ENCODE peak calls at places on chromosomes 4 and X, in ten cellular contexts. One of them, this sample, is unnamed.

GRCh38 chr4:186936496-186937375 is 213.1 kb upstream of the FAT1 start:
- DNase-seq in stomach: no peak
- DNase-seq in GM12878: no peak
- DNase-seq in suprapubic skin: no peak
- DNase-seq in tibial nerve: no peak
- DNase-seq in esophagus muscularis mucosa: no peak
- DNase-seq in SK-N-SH: no peak
- DNase-seq in A549: peak
- DNase-seq in ovary: no peak
- DNase-seq in K562: no peak
- DNase-seq in this sample: no peak

GRCh38 chr4:54082168-54082567 is 17.8 kb upstream of the CHIC2 start:
- DNase-seq in suprapubic skin: no peak
- DNase-seq in SK-N-SH: no peak
- DNase-seq in ovary: no peak
- DNase-seq in A549: peak
- DNase-seq in tibial nerve: no peak
- DNase-seq in GM12878: no peak
- DNase-seq in K562: no peak
- DNase-seq in stomach: peak
- DNase-seq in esophagus muscularis mucosa: no peak
- DNase-seq in this sample: peak

GRCh38 chr4:47071863-47072441 is 40.6 kb downstream of the GABRB1 start:
- DNase-seq in GM12878: no peak
- DNase-seq in stomach: no peak
- DNase-seq in ovary: no peak
- DNase-seq in tibial nerve: no peak
- DNase-seq in esophagus muscularis mucosa: no peak
- DNase-seq in suprapubic skin: no peak
- DNase-seq in SK-N-SH: no peak
- DNase-seq in K562: no peak
- DNase-seq in A549: no peak
- DNase-seq in this sample: no peak

GRCh38 chrX:37542791-37543190 is 28.7 kb upstream of the LANCL3 start:
- DNase-seq in K562: no peak
- DNase-seq in esophagus muscularis mucosa: no peak
- DNase-seq in SK-N-SH: no peak
- DNase-seq in GM12878: no peak
- DNase-seq in ovary: no peak
- DNase-seq in A549: no peak
- DNase-seq in tibial nerve: no peak
- DNase-seq in stomach: no peak
- DNase-seq in suprapubic skin: no peak
- DNase-seq in this sample: no peak

GRCh38 chrX:70134116-70134477 is 850 bp downstream of the IGBP1 start:
- DNase-seq in stomach: no peak
- DNase-seq in GM12878: no peak
- DNase-seq in suprapubic skin: no peak
- DNase-seq in SK-N-SH: no peak
- DNase-seq in A549: no peak
- DNase-seq in tibial nerve: no peak
- DNase-seq in ovary: no peak
- DNase-seq in esophagus muscularis mucosa: no peak
- DNase-seq in K562: peak
- DNase-seq in this sample: peak

GRCh38 chr4:24103434-24104168 is 213.8 kb upstream of the PPARGC1A start:
- DNase-seq in stomach: no peak
- DNase-seq in SK-N-SH: no peak
- DNase-seq in K562: no peak
- DNase-seq in GM12878: no peak
- DNase-seq in tibial nerve: no peak
- DNase-seq in esophagus muscularis mucosa: no peak
- DNase-seq in A549: no peak
- DNase-seq in suprapubic skin: no peak
- DNase-seq in ovary: no peak
- DNase-seq in this sample: no peak

GRCh38 chr4:169064281-169064680 is 54.2 kb upstream of the CBR4 start:
- DNase-seq in ovary: no peak
- DNase-seq in tibial nerve: no peak
- DNase-seq in stomach: no peak
- DNase-seq in K562: no peak
- DNase-seq in A549: no peak
- DNase-seq in suprapubic skin: no peak
- DNase-seq in SK-N-SH: no peak
- DNase-seq in GM12878: no peak
- DNase-seq in esophagus muscularis mucosa: no peak
- DNase-seq in this sample: no peak

GRCh38 chr4:59180161-59180560 is 2020.0 kb upstream of the ADGRL3 start:
- DNase-seq in SK-N-SH: no peak
- DNase-seq in tibial nerve: no peak
- DNase-seq in GM12878: no peak
- DNase-seq in A549: no peak
- DNase-seq in ovary: no peak
- DNase-seq in suprapubic skin: no peak
- DNase-seq in esophagus muscularis mucosa: no peak
- DNase-seq in K562: no peak
- DNase-seq in stomach: no peak
- DNase-seq in this sample: no peak

GRCh38 chr4:105859233-105859632 is 36.0 kb upstream of the NPNT start:
- DNase-seq in suprapubic skin: no peak
- DNase-seq in ovary: no peak
- DNase-seq in K562: no peak
- DNase-seq in esophagus muscularis mucosa: no peak
- DNase-seq in SK-N-SH: no peak
- DNase-seq in tibial nerve: no peak
- DNase-seq in stomach: no peak
- DNase-seq in GM12878: peak
- DNase-seq in A549: peak
- DNase-seq in this sample: no peak

GRCh38 chrX:123274796-123275195 is 90.7 kb downstream of the GRIA3 start:
- DNase-seq in tibial nerve: no peak
- DNase-seq in ovary: no peak
- DNase-seq in suprapubic skin: no peak
- DNase-seq in GM12878: no peak
- DNase-seq in A549: no peak
- DNase-seq in SK-N-SH: no peak
- DNase-seq in esophagus muscularis mucosa: no peak
- DNase-seq in stomach: no peak
- DNase-seq in K562: no peak
- DNase-seq in this sample: no peak

GRCh38 chr4:80027611-80028010 is 45.4 kb downstream of the ANTXR2 start:
- DNase-seq in SK-N-SH: no peak
- DNase-seq in GM12878: no peak
- DNase-seq in tibial nerve: no peak
- DNase-seq in esophagus muscularis mucosa: no peak
- DNase-seq in ovary: no peak
- DNase-seq in stomach: no peak
- DNase-seq in K562: no peak
- DNase-seq in suprapubic skin: no peak
- DNase-seq in A549: no peak
- DNase-seq in this sample: no peak

GRCh38 chrX:40402771-40403533 is 177.8 kb upstream of the ATP6AP2 start:
- DNase-seq in tibial nerve: no peak
- DNase-seq in SK-N-SH: no peak
- DNase-seq in K562: peak
- DNase-seq in A549: peak
- DNase-seq in esophagus muscularis mucosa: no peak
- DNase-seq in ovary: peak
- DNase-seq in suprapubic skin: no peak
- DNase-seq in GM12878: no peak
- DNase-seq in stomach: no peak
- DNase-seq in this sample: peak

GRCh38 chr4:80495847-80496246 is 160.3 kb downstream of the CFAP299 start:
- DNase-seq in tibial nerve: no peak
- DNase-seq in ovary: no peak
- DNase-seq in esophagus muscularis mucosa: no peak
- DNase-seq in SK-N-SH: no peak
- DNase-seq in stomach: no peak
- DNase-seq in K562: no peak
- DNase-seq in GM12878: no peak
- DNase-seq in suprapubic skin: no peak
- DNase-seq in A549: no peak
- DNase-seq in this sample: no peak

GRCh38 chrX:150293311-150294013 is 69.7 kb upstream of the MAMLD1 start:
- DNase-seq in ovary: no peak
- DNase-seq in tibial nerve: no peak
- DNase-seq in SK-N-SH: no peak
- DNase-seq in K562: no peak
- DNase-seq in suprapubic skin: no peak
- DNase-seq in GM12878: no peak
- DNase-seq in stomach: no peak
- DNase-seq in esophagus muscularis mucosa: no peak
- DNase-seq in A549: no peak
- DNase-seq in this sample: no peak

DNA sequence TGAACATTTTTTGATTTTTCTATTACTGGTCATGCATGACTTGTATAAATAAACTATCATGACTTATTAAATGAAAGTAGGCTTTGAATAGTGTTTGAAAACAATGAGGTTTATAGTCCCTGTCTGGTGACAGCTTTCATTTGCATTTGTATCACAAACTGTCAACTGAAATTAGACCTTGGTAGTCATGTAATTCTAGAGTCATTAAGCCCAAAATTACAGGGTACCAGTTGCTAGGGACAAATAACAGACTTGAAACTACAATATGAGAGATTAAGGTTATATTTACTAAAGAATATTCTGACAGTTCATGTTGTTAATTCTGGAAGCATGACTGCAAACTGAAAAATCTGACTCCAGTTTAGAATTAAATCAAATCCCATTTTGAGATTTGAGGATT is 9.2 kb upstream of the VAMP7 start:
- DNase-seq in K562: no peak
- DNase-seq in ovary: no peak
- DNase-seq in SK-N-SH: no peak
- DNase-seq in stomach: no peak
- DNase-seq in suprapubic skin: no peak
- DNase-seq in GM12878: no peak
- DNase-seq in A549: no peak
- DNase-seq in tibial nerve: no peak
- DNase-seq in esophagus muscularis mucosa: no peak
- DNase-seq in this sample: no peak
- H3K27ac ChIP-seq in K562: no peak
- H3K27ac ChIP-seq in ovary: no peak
- H3K27ac ChIP-seq in SK-N-SH: no peak
- H3K27ac ChIP-seq in stomach: no peak
- H3K27ac ChIP-seq in suprapubic skin: no peak
- H3K27ac ChIP-seq in GM12878: no peak
- H3K27ac ChIP-seq in A549: no peak
- H3K27ac ChIP-seq in tibial nerve: no peak
- H3K27ac ChIP-seq in esophagus muscularis mucosa: no peak
- H3K27ac ChIP-seq in this sample: no peak

GRCh38 chr4:109434007-109434792 is 585 bp downstream of the SEC24B start:
- DNase-seq in GM12878: no peak
- DNase-seq in tibial nerve: peak
- DNase-seq in stomach: peak
- DNase-seq in SK-N-SH: peak
- DNase-seq in ovary: peak
- DNase-seq in K562: no peak
- DNase-seq in A549: no peak
- DNase-seq in suprapubic skin: peak
- DNase-seq in esophagus muscularis mucosa: no peak
- DNase-seq in this sample: peak
- TF ChIP-seq EP300 in GM12878: no peak
- TF ChIP-seq EP300 in tibial nerve: peak
- TF ChIP-seq EP300 in stomach: no peak
- TF ChIP-seq EP300 in SK-N-SH: no peak
- TF ChIP-seq EP300 in ovary: no peak
- TF ChIP-seq EP300 in K562: no peak
- TF ChIP-seq EP300 in A549: no peak
- TF ChIP-seq EP300 in suprapubic skin: no peak
- TF ChIP-seq EP300 in esophagus muscularis mucosa: no peak
- TF ChIP-seq EP300 in this sample: no peak

GRCh38 chrX:136214551-136214950 is 36.6 kb downstream of the MAP7D3 start:
- DNase-seq in A549: no peak
- DNase-seq in stomach: no peak
- DNase-seq in suprapubic skin: no peak
- DNase-seq in ovary: no peak
- DNase-seq in tibial nerve: no peak
- DNase-seq in esophagus muscularis mucosa: no peak
- DNase-seq in K562: no peak
- DNase-seq in GM12878: no peak
- DNase-seq in SK-N-SH: no peak
- DNase-seq in this sample: no peak
- H3K27ac ChIP-seq in A549: no peak
- H3K27ac ChIP-seq in stomach: no peak
- H3K27ac ChIP-seq in suprapubic skin: no peak
- H3K27ac ChIP-seq in ovary: no peak
- H3K27ac ChIP-seq in tibial nerve: no peak
- H3K27ac ChIP-seq in esophagus muscularis mucosa: peak
- H3K27ac ChIP-seq in K562: no peak
- H3K27ac ChIP-seq in GM12878: no peak
- H3K27ac ChIP-seq in SK-N-SH: no peak
- H3K27ac ChIP-seq in this sample: peak

GRCh38 chr4:2908686-2909085 is 54.5 kb downstream of the NOP14 start:
- DNase-seq in tibial nerve: no peak
- DNase-seq in GM12878: no peak
- DNase-seq in ovary: no peak
- DNase-seq in esophagus muscularis mucosa: no peak
- DNase-seq in suprapubic skin: no peak
- DNase-seq in K562: no peak
- DNase-seq in stomach: no peak
- DNase-seq in A549: no peak
- DNase-seq in SK-N-SH: no peak
- DNase-seq in this sample: no peak

GRCh38 chr4:2909583-2909982 is 53.6 kb downstream of the NOP14 start:
- DNase-seq in GM12878: no peak
- DNase-seq in A549: no peak
- DNase-seq in esophagus muscularis mucosa: no peak
- DNase-seq in tibial nerve: no peak
- DNase-seq in ovary: no peak
- DNase-seq in SK-N-SH: no peak
- DNase-seq in suprapubic skin: no peak
- DNase-seq in stomach: no peak
- DNase-seq in K562: no peak
- DNase-seq in this sample: no peak

GRCh38 chr4:2907706-2908293 is 55.4 kb downstream of the NOP14 start:
- DNase-seq in A549: no peak
- DNase-seq in ovary: no peak
- DNase-seq in GM12878: no peak
- DNase-seq in K562: no peak
- DNase-seq in esophagus muscularis mucosa: no peak
- DNase-seq in suprapubic skin: no peak
- DNase-seq in stomach: peak
- DNase-seq in tibial nerve: no peak
- DNase-seq in SK-N-SH: no peak
- DNase-seq in this sample: no peak

GRCh38 chr4:2911868-2912267 is 51.3 kb downstream of the NOP14 start:
- DNase-seq in K562: no peak
- DNase-seq in stomach: no peak
- DNase-seq in ovary: no peak
- DNase-seq in GM12878: no peak
- DNase-seq in esophagus muscularis mucosa: no peak
- DNase-seq in SK-N-SH: no peak
- DNase-seq in suprapubic skin: no peak
- DNase-seq in A549: no peak
- DNase-seq in tibial nerve: no peak
- DNase-seq in this sample: no peak

GRCh38 chr4:2910409-2910808 is 52.8 kb downstream of the NOP14 start:
- DNase-seq in suprapubic skin: no peak
- DNase-seq in ovary: no peak
- DNase-seq in tibial nerve: no peak
- DNase-seq in GM12878: no peak
- DNase-seq in K562: no peak
- DNase-seq in A549: no peak
- DNase-seq in esophagus muscularis mucosa: no peak
- DNase-seq in SK-N-SH: no peak
- DNase-seq in stomach: no peak
- DNase-seq in this sample: no peak
- TF ChIP-seq EP300 in suprapubic skin: no peak
- TF ChIP-seq EP300 in ovary: no peak
- TF ChIP-seq EP300 in tibial nerve: no peak
- TF ChIP-seq EP300 in GM12878: no peak
- TF ChIP-seq EP300 in K562: no peak
- TF ChIP-seq EP300 in A549: no peak
- TF ChIP-seq EP300 in esophagus muscularis mucosa: no peak
- TF ChIP-seq EP300 in SK-N-SH: no peak
- TF ChIP-seq EP300 in stomach: no peak
- TF ChIP-seq EP300 in this sample: no peak